ENCODE peak calls at places on chromosomes 7 and 10, in five cellular contexts. L, K, D, E and A are unnamed samples.

GRCh38 chr10:60549686-60550085 is 160.0 kb upstream of the ANK3 start:
- DNase-seq in K (no peak), L (no peak), D (no peak), E (peak), A (no peak)

GRCh38 chr7:45122975-45123860 is 11.7 kb upstream of the TBRG4 start:
- DNase-seq in D (no peak), E (no peak), L (no peak), K (no peak), A (no peak)

GRCh38 chr7:74362262-74362661 is 73.1 kb downstream of the CLIP2 start:
- DNase-seq in L (no peak), D (no peak), E (no peak), K (no peak), A (no peak)

GRCh38 chr10:114320249-114321116 is 81.4 kb downstream of the VWA2 start:
- DNase-seq in E (peak), L (peak), D (no peak), K (peak), A (peak)

GRCh38 chr7:102170417-102170970 is 116.2 kb upstream of the SH2B2 start:
- DNase-seq in K (no peak), D (no peak), L (no peak), E (no peak), A (no peak)

GRCh38 chr7:126700807-126701604 is 551.7 kb downstream of the GRM8 start:
- DNase-seq in K (no peak), E (peak), D (no peak), L (no peak), A (no peak)

GRCh38 chr10:77582710-77583115 is 54.9 kb downstream of the KCNMA1 start:
- DNase-seq in E (no peak), L (no peak), K (peak), D (no peak), A (no peak)

GRCh38 chr7:114104035-114104434 is 185.2 kb upstream of the PPP1R3A start:
- DNase-seq in L (no peak), E (no peak), K (no peak), D (no peak), A (no peak)

GRCh38 chr10:86846088-86846487 is 89.7 kb downstream of the BMPR1A start:
- DNase-seq in K (no peak), D (no peak), L (no peak), E (no peak), A (no peak)

GRCh38 chr10:110151871-110152270 is 55.5 kb upstream of the MXI1 start:
- DNase-seq in L (peak), K (no peak), D (no peak), E (no peak), A (no peak)

GRCh38 chr10:55374060-55374459 is 573.0 kb upstream of the PCDH15 start:
- DNase-seq in K (no peak), L (no peak), E (no peak), D (peak), A (peak)

GRCh38 chr10:103724771-103725170 is 130.6 kb downstream of the SH3PXD2A start:
- DNase-seq in D (no peak), L (no peak), K (no peak), E (no peak), A (no peak)

GRCh38 chr7:151260471-151260870 is 12.0 kb upstream of the SMARCD3 start:
- DNase-seq in E (no peak), L (no peak), K (no peak), D (no peak), A (no peak)

GRCh38 chr10:19811517-19811916 is 4.7 kb upstream of the PLXDC2 start:
- DNase-seq in K (no peak), D (peak), E (no peak), L (no peak), A (peak)

GRCh38 chr7:17139081-17139480 is 159.4 kb upstream of the AHR start:
- DNase-seq in E (no peak), L (no peak), K (no peak), D (no peak), A (no peak)

GRCh38 chr7:148699772-148700629 is 1.3 kb downstream of the CUL1 start:
- DNase-seq in K (no peak), E (no peak), L (no peak), D (no peak), A (no peak)

GRCh38 chr10:17273403-17273802 is 45.4 kb downstream of the VIM start:
- DNase-seq in K (no peak), E (peak), D (no peak), L (no peak), A (no peak)

GRCh38 chr10:86768431-86768830 is 12.0 kb downstream of the BMPR1A start:
- DNase-seq in L (no peak), K (no peak), D (no peak), E (no peak), A (no peak)

GRCh38 chr7:135359633-135360032 is 126.0 kb downstream of the STRA8 start:
- DNase-seq in E (no peak), L (no peak), K (no peak), D (no peak), A (no peak)

DNA sequence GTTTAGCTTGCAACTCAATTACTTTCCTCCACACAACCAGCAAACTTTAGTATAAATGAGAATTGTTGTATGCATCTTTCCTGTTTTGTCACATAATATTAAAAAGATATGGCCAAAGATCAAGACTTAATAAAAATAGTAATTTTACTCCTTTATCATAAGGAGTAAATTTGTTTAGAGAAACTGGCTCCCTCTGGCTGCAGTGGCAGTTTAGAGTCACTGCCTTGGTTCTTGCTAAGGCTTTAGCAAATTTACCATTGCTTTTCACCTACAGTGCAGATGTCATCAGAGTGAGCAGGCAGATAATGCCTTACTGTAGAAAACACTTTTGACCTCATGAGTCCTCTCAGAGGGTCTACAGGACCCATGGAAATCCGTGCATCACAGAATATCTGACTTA is 2.6 kb downstream of the PRPF18 start:
- DNase-seq in D (no peak), E (no peak), K (no peak), L (no peak), A (no peak)
- TF ChIP-seq CTCF in D (no peak), E (peak), K (no peak), L (no peak), A (no peak)

GRCh38 chr7:118183254-118183585 is 744 bp upstream of the LSM8 start:
- DNase-seq in K (no peak), L (no peak), E (no peak), D (no peak), A (no peak)

GRCh38 chr7:118182618-118183253 is 1.2 kb upstream of the LSM8 start:
- DNase-seq in L (no peak), D (no peak), E (no peak), K (no peak), A (no peak)

GRCh38 chr7:118185163-118185860 is 1.3 kb downstream of the LSM8 start:
- DNase-seq in L (no peak), E (no peak), K (no peak), D (no peak), A (no peak)

GRCh38 chr7:118184392-118184899 is 482 bp downstream of the LSM8 start:
- DNase-seq in E (no peak), K (no peak), L (no peak), D (no peak), A (no peak)

DNA sequence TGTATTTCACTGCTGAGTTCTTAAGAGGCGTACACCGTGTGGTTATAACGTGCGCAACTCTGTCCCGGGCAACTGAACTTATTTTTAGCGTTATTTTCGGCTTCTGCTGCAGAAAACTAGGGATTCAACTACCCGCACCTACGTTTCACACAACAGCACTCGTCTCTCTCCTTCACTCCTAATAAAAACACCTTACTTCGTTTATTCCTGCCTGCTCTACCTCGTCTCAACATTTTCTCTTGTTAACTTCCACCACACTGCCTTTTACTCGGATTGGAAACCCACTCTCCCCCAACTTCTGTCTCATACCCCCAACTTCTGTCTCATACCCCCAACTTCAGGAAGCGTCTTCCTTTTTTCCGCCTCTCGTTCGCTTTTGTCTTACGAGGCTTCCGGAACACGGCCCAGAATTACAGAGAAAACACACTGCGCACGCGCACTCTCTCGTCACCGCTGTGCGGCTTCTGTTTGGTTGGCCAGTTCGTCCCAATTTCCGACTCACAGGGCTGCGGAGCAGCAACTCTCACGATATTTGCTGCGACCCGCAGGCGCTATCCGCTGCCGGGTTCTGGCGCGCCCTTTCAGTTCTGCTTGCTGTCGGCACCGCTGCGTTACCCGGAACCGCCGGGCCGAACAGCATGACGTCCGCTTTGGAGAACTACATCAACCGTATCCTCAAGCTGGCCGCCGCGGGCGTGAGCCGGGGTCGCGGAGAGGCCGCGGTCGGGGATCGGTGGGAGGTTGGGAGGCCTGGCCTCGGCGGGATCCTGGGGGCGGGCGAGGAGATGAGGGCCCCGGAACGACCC is at the start of gene LSM8:
- DNase-seq in L (peak), E (peak), D (peak), K (peak), A (peak)
- TF ChIP-seq POLR2A in L (peak), E (peak), D (peak), K (no peak), A (peak)

GRCh38 chr10:74263996-74264395 is 113.0 kb downstream of the ADK start:
- DNase-seq in E (no peak), L (no peak), D (no peak), K (no peak), A (no peak)
- H3K27ac ChIP-seq in E (no peak), L (no peak), D (no peak), K (no peak), A (no peak)

GRCh38 chr7:142457146-142457703 is 199.4 kb upstream of the PRSS58 start:
- DNase-seq in K (no peak), D (no peak), E (no peak), L (no peak), A (no peak)

GRCh38 chr7:142451817-142452216 is 194.0 kb upstream of the PRSS58 start:
- DNase-seq in L (no peak), K (no peak), D (no peak), E (no peak), A (no peak)

GRCh38 chr7:142455392-142455791 is 197.5 kb upstream of the PRSS58 start:
- DNase-seq in D (no peak), L (no peak), E (no peak), K (no peak), A (no peak)

GRCh38 chr7:142452791-142453190 is 194.9 kb upstream of the PRSS58 start:
- DNase-seq in E (no peak), K (no peak), D (no peak), L (no peak), A (no peak)

GRCh38 chr7:142454862-142455261 is 197.0 kb upstream of the PRSS58 start:
- DNase-seq in D (no peak), K (no peak), E (no peak), L (no peak), A (no peak)
- TF ChIP-seq CTCF in D (no peak), K (no peak), E (no peak), L (no peak), A (no peak)

GRCh38 chr10:3787816-3788215 is 2.8 kb upstream of the KLF6 start:
- DNase-seq in K (no peak), D (no peak), L (no peak), E (no peak), A (no peak)
- TF ChIP-seq POLR2A in K (no peak), D (no peak), L (no peak), E (no peak), A (no peak)

GRCh38 chr10:6269953-6270867 is 67.5 kb downstream of the PFKFB3 start:
- DNase-seq in L (no peak), D (no peak), K (peak), E (no peak), A (no peak)
- H3K27ac ChIP-seq in L (no peak), D (no peak), K (peak), E (no peak), A (no peak)

GRCh38 chr10:422675-423074 is 266.8 kb downstream of the DIP2C start:
- DNase-seq in E (no peak), L (no peak), K (no peak), D (no peak), A (no peak)

GRCh38 chr10:423167-423566 is 266.3 kb downstream of the DIP2C start:
- DNase-seq in D (no peak), K (no peak), E (no peak), L (no peak), A (no peak)

GRCh38 chr10:420154-421121 is 269.0 kb downstream of the DIP2C start:
- DNase-seq in D (peak), L (no peak), K (no peak), E (no peak), A (no peak)

GRCh38 chr10:422232-422631 is 267.2 kb downstream of the DIP2C start:
- DNase-seq in D (no peak), E (no peak), L (no peak), K (no peak), A (no peak)

DNA sequence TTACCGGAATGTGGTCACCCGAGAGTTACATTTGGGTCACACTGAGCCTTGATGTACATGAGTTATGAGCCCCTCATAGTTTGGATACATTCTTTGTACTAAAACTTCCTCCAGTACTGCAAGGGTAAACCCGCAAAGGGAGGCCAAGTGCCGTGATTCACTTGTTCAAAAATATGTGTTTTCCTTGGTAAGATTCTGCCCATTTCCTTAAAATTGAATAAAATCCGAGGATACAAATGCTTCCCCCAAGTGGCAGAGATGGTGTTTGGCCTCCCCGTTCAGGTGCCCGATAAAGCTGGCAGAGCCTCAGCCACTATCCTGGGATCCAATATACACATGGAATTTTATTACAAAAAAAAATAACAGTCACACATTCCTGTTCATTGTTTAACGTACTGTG is 268.3 kb downstream of the DIP2C start:
- DNase-seq in E (no peak), K (no peak), D (no peak), L (no peak), A (no peak)
- TF ChIP-seq CTCF in E (no peak), K (no peak), D (no peak), L (no peak), A (no peak)

DNA sequence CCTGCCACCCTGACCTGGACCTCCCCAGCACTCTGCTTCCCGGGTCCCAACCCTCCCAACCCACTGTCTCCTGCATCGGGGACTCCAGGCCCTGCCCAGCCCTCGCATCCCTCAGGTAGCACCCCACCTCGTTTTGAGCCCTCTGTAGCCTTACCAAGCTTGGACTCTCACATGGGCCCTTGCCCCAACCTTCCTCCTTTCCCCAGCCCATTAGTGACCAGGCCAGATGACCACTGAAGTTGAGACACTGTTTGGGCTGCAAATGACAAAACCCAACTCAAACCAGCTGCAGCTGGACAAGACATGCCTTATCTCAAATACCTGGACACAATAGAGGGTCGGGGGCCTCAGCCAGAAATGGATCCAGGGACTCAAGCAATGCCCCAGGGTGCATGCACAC is 67.8 kb downstream of the ALOX5 start:
- DNase-seq in D (no peak), K (no peak), E (no peak), L (no peak), A (no peak)
- TF ChIP-seq POLR2A in D (no peak), K (no peak), E (no peak), L (no peak), A (no peak)